ENCODE peak calls at places on chromosomes 16 and 17, in six cellular contexts. One of them, this sample, is unnamed.

GRCh38 chr17:51050291-51051033 is 70.2 kb downstream of the SPAG9 start:
- DNase-seq in endothelial cell of umbilical vein: no peak
- DNase-seq in GM12878: peak; percentile 65
- DNase-seq in A549: no peak
- DNase-seq in K562: no peak
- DNase-seq in HepG2: no peak
- DNase-seq in this sample: no peak

GRCh38 chr16:53503270-53503911 is 382 bp upstream of the AKTIP start:
- DNase-seq in endothelial cell of umbilical vein: peak; percentile 100
- DNase-seq in GM12878: peak; percentile 99
- DNase-seq in A549: peak; percentile 100
- DNase-seq in K562: peak; percentile 99
- DNase-seq in HepG2: peak; percentile 100
- DNase-seq in this sample: peak; percentile 100

GRCh38 chr17:77444653-77445029 is 303.9 kb downstream of the SEC14L1 start:
- DNase-seq in endothelial cell of umbilical vein: no peak
- DNase-seq in GM12878: peak; percentile 81
- DNase-seq in A549: no peak
- DNase-seq in K562: peak; percentile 50
- DNase-seq in HepG2: no peak
- DNase-seq in this sample: peak; percentile 60

GRCh38 chr16:1938316-1938715 is 4.7 kb downstream of the MSRB1 start:
- DNase-seq in endothelial cell of umbilical vein: no peak
- DNase-seq in GM12878: no peak
- DNase-seq in A549: no peak
- DNase-seq in K562: no peak
- DNase-seq in HepG2: no peak
- DNase-seq in this sample: peak; percentile 90

GRCh38 chr17:57356722-57357391 is 100.5 kb downstream of the MSI2 start:
- DNase-seq in endothelial cell of umbilical vein: peak; percentile 73
- DNase-seq in GM12878: no peak
- DNase-seq in A549: no peak
- DNase-seq in K562: no peak
- DNase-seq in HepG2: no peak
- DNase-seq in this sample: no peak

GRCh38 chr17:15967706-15968399 is 22.9 kb downstream of the ADORA2B start:
- DNase-seq in endothelial cell of umbilical vein: no peak
- DNase-seq in GM12878: no peak
- DNase-seq in A549: no peak
- DNase-seq in K562: no peak
- DNase-seq in HepG2: peak; percentile 44
- DNase-seq in this sample: peak; percentile 25

GRCh38 chr16:87178177-87178863 is 138.9 kb downstream of the C16orf95 start:
- DNase-seq in endothelial cell of umbilical vein: peak; percentile 65
- DNase-seq in GM12878: no peak
- DNase-seq in A549: no peak
- DNase-seq in K562: no peak
- DNase-seq in HepG2: no peak
- DNase-seq in this sample: no peak

GRCh38 chr17:54111576-54111975 is 288.8 kb downstream of the KIF2B start:
- DNase-seq in endothelial cell of umbilical vein: no peak
- DNase-seq in GM12878: no peak
- DNase-seq in A549: no peak
- DNase-seq in K562: no peak
- DNase-seq in HepG2: no peak
- DNase-seq in this sample: no peak

GRCh38 chr17:40121191-40121885 is 433 bp upstream of the MSL1 start:
- DNase-seq in endothelial cell of umbilical vein: peak; percentile 67
- DNase-seq in GM12878: no peak
- DNase-seq in A549: peak; percentile 61
- DNase-seq in K562: peak; percentile 47
- DNase-seq in HepG2: no peak
- DNase-seq in this sample: no peak

GRCh38 chr17:83009414-83010322 is 69.7 kb upstream of the METRNL start:
- DNase-seq in endothelial cell of umbilical vein: no peak
- DNase-seq in GM12878: no peak
- DNase-seq in A549: no peak
- DNase-seq in K562: no peak
- DNase-seq in HepG2: no peak
- DNase-seq in this sample: no peak

GRCh38 chr17:59668816-59669215 is 38.4 kb downstream of the PTRH2 start:
- DNase-seq in endothelial cell of umbilical vein: peak; percentile 94
- DNase-seq in GM12878: no peak
- DNase-seq in A549: peak; percentile 22
- DNase-seq in K562: no peak
- DNase-seq in HepG2: no peak
- DNase-seq in this sample: peak; percentile 4

GRCh38 chr16:53968896-53969295 is 264.9 kb downstream of the FTO start:
- DNase-seq in endothelial cell of umbilical vein: no peak
- DNase-seq in GM12878: no peak
- DNase-seq in A549: no peak
- DNase-seq in K562: no peak
- DNase-seq in HepG2: no peak
- DNase-seq in this sample: no peak

GRCh38 chr16:28193530-28194423 is 18.0 kb downstream of the XPO6 start:
- DNase-seq in endothelial cell of umbilical vein: peak; percentile 35
- DNase-seq in GM12878: no peak
- DNase-seq in A549: peak; percentile 59
- DNase-seq in K562: no peak
- DNase-seq in HepG2: no peak
- DNase-seq in this sample: peak; percentile 53

GRCh38 chr17:78278139-78278741 is 46.8 kb downstream of the TMEM235 start:
- DNase-seq in endothelial cell of umbilical vein: no peak
- DNase-seq in GM12878: no peak
- DNase-seq in A549: no peak
- DNase-seq in K562: peak; percentile 53
- DNase-seq in HepG2: no peak
- DNase-seq in this sample: no peak

GRCh38 chr17:70808596-70808995 is 639.3 kb downstream of the KCNJ2 start:
- DNase-seq in endothelial cell of umbilical vein: no peak
- DNase-seq in GM12878: no peak
- DNase-seq in A549: peak; percentile 35
- DNase-seq in K562: no peak
- DNase-seq in HepG2: no peak
- DNase-seq in this sample: peak; percentile 9

GRCh38 chr16:73125860-73126259 is 77.9 kb upstream of the ZFHX3 start:
- DNase-seq in endothelial cell of umbilical vein: peak; percentile 34
- DNase-seq in GM12878: no peak
- DNase-seq in A549: no peak
- DNase-seq in K562: no peak
- DNase-seq in HepG2: no peak
- DNase-seq in this sample: peak; percentile 62

GRCh38 chr16:26981266-26981938 is 85.3 kb upstream of the C16orf82 start:
- DNase-seq in endothelial cell of umbilical vein: no peak
- DNase-seq in GM12878: no peak
- DNase-seq in A549: no peak
- DNase-seq in K562: no peak
- DNase-seq in HepG2: no peak
- DNase-seq in this sample: no peak
- TF ChIP-seq MYC in endothelial cell of umbilical vein: no peak
- TF ChIP-seq MYC in GM12878: no peak
- TF ChIP-seq MYC in A549: no peak
- TF ChIP-seq MYC in K562: no peak
- TF ChIP-seq MYC in HepG2: no peak
- TF ChIP-seq MYC in this sample: no peak

GRCh38 chr17:28549274-28550132 is 2.9 kb downstream of the UNC119 start:
- DNase-seq in endothelial cell of umbilical vein: no peak
- DNase-seq in GM12878: no peak
- DNase-seq in A549: no peak
- DNase-seq in K562: no peak
- DNase-seq in HepG2: no peak
- DNase-seq in this sample: peak; percentile 69
- TF ChIP-seq MAX in endothelial cell of umbilical vein: no peak
- TF ChIP-seq MAX in GM12878: no peak
- TF ChIP-seq MAX in A549: no peak
- TF ChIP-seq MAX in K562: no peak
- TF ChIP-seq MAX in HepG2: no peak
- TF ChIP-seq MAX in this sample: no peak

DNA sequence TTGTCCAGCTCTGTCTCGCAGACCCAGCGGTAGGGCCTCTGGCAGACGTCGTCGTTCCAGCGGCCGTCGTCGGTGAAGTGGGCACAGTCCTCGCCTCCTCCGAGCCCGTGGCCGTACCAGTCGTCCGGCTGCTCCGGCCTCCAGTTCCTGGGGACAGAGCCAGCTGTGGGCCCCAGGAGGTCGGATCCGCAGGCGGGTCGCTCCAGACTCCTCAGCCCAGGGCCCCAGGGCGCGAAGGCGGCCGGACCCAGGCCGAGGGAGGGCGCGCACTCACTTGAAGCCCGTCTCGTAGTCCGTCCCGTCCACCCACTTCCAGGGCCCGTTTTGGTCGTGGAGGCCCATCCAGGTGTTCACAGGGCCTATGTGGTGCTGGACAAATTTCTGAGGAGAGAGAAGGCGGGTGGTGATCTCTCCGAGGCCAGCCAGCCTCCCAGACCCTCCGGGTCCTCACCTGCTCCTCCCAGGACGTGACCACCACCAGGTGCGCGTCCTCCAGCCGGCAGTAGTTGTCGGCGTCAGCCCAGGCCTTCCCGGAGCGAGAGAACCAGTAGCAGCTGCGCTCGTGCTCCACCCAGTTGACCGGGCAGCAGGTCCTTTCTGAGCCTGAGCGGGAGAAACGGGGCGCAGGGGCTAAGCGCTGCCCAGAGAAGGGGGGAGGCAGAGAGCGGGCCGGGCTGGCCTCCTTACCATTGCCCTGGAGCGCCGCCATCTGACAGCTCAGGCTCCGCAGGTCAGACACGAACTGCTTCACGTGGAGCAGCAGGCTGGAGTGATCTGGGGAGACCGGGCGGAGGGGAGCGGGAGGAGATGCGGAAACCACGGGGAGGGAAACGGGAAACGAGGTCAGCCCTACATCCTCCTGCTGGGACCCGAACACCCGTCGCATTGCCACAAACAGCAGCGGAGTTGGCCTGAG is 5.2 kb downstream of the ASGR1 start:
- DNase-seq in endothelial cell of umbilical vein: peak; percentile 89
- DNase-seq in GM12878: no peak
- DNase-seq in A549: no peak
- DNase-seq in K562: no peak
- DNase-seq in HepG2: no peak
- DNase-seq in this sample: no peak
- TF ChIP-seq MYC in endothelial cell of umbilical vein: peak; percentile 68
- TF ChIP-seq MYC in GM12878: no peak
- TF ChIP-seq MYC in A549: no peak
- TF ChIP-seq MYC in K562: no peak
- TF ChIP-seq MYC in HepG2: no peak
- TF ChIP-seq MYC in this sample: no peak

DNA sequence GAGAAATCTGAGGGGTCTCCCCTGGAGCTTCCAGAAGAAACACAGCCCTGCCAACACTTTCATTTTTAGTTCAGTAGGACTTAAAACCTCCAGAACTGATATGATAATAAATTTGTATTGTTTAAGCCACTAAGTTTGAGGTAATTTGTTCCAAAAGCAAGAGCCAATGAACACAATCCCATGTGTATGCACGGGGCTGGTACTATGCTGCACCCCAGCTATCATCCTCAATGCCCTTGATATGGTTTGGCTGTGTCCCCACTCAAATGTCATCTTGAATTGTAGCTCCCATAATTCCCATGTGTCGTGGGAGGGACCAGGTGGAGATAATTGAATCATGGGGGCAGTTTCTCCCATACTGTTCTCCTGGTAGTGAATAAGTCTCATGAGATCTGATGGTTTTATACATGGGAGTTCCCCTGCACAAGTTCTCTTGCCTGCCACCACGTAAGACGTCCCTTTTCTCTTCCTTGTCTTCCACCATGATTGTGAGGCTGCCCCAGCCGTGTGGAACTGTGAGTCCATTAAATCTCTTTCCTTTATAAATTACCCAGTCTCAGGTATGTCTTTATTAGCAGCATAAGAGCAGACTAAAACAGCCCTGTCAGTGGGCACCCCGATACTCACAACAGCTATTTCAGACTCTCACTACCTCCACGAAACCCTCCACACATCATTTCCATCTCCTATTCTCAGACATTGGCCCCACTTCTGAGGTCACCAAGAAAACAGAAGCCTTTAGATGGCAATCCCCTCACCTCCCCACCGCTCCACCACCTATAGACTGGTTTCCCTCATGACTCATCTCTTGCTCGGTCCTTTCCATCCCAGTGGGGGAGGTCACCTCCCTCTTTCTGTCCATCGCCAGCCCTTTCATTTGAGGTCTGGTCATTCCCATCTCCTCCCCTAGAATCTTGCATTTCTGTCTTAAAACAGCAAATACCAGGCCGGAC is 8.9 kb upstream of the CACNG1 start:
- DNase-seq in endothelial cell of umbilical vein: no peak
- DNase-seq in GM12878: peak; percentile 64
- DNase-seq in A549: no peak
- DNase-seq in K562: no peak
- DNase-seq in HepG2: no peak
- DNase-seq in this sample: no peak
- TF ChIP-seq MAX in endothelial cell of umbilical vein: no peak
- TF ChIP-seq MAX in GM12878: no peak
- TF ChIP-seq MAX in A549: no peak
- TF ChIP-seq MAX in K562: no peak
- TF ChIP-seq MAX in HepG2: no peak
- TF ChIP-seq MAX in this sample: no peak

DNA sequence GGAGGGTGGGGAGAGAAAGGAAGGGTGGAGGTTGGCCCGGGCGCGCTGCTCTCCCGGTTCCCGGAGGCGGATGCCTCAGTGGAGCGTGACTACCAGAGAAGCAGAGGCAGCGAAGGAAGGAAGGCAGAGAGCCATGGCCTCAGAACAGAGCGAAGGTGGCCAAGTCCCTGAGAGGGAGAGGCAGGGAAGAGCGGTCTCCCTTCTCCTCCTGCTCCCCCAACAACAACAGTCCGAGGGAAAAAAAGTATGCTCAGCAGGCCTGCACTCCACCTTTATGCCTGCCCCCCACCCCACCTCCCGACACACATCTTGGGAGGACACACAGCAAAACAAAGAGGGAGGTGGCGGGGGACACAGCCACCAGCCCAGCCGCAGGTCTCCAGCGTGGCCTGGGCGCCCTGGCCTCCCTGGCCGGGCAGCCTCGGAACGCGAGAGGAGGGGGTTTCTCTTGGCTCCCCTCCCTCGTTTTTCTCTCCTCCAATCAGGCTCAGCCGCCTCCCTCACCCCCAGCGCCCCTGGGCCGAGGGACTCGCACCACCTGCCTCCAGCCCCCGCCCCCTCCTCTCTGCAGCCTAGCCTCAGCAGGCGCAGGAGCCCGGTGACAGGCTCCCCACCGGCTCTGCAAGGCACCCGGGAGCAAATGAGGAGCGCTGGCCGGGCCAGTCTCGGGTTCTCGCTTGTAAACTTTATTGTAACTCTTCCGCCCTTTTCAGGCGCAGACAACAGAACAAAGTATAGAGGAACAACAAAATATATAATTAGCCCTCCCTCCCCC is 1.1 kb upstream of the HOXB7 start:
- DNase-seq in endothelial cell of umbilical vein: peak; percentile 39
- DNase-seq in GM12878: no peak
- DNase-seq in A549: peak; percentile 71
- DNase-seq in K562: no peak
- DNase-seq in HepG2: no peak
- DNase-seq in this sample: no peak
- TF ChIP-seq MYC in endothelial cell of umbilical vein: no peak
- TF ChIP-seq MYC in GM12878: no peak
- TF ChIP-seq MYC in A549: no peak
- TF ChIP-seq MYC in K562: no peak
- TF ChIP-seq MYC in HepG2: no peak
- TF ChIP-seq MYC in this sample: no peak

This sample was measured in NB4.